ENCODE peak calls at places on chromosomes 16 and 17, in ten cellular contexts. One of them, this sample, is unnamed.

GRCh38 chr16:89860747-89861304 is 12.6 kb upstream of the TCF25 start:
- DNase-seq in colonic mucosa: peak
- DNase-seq in stimulated activated CD4-positive, alpha-beta T cell treated with anti-CD3 and anti-CD28 coated beads, Interleukin-4, amount 100 ng/mL, for 1 hour: peak
- DNase-seq in germinal center: peak
- DNase-seq in H4: peak
- DNase-seq in T-helper 2 cell: peak
- DNase-seq in C1 segment of cervical spinal cord: peak
- DNase-seq in EL: peak
- DNase-seq in fibroblast of mammary gland: peak
- DNase-seq in posterior cingulate gyrus: peak
- DNase-seq in this sample: no peak

GRCh38 chr17:77312786-77313599 is 172.2 kb downstream of the SEC14L1 start:
- DNase-seq in colonic mucosa: peak
- DNase-seq in stimulated activated CD4-positive, alpha-beta T cell treated with anti-CD3 and anti-CD28 coated beads, Interleukin-4, amount 100 ng/mL, for 1 hour: no peak
- DNase-seq in germinal center: no peak
- DNase-seq in H4: no peak
- DNase-seq in T-helper 2 cell: no peak
- DNase-seq in C1 segment of cervical spinal cord: peak
- DNase-seq in EL: peak
- DNase-seq in fibroblast of mammary gland: peak
- DNase-seq in posterior cingulate gyrus: peak
- DNase-seq in this sample: no peak

GRCh38 chr17:69605571-69605970 is 191.1 kb downstream of the MAP2K6 start:
- DNase-seq in colonic mucosa: no peak
- DNase-seq in stimulated activated CD4-positive, alpha-beta T cell treated with anti-CD3 and anti-CD28 coated beads, Interleukin-4, amount 100 ng/mL, for 1 hour: no peak
- DNase-seq in germinal center: no peak
- DNase-seq in H4: no peak
- DNase-seq in T-helper 2 cell: no peak
- DNase-seq in C1 segment of cervical spinal cord: no peak
- DNase-seq in EL: peak
- DNase-seq in fibroblast of mammary gland: no peak
- DNase-seq in posterior cingulate gyrus: no peak
- DNase-seq in this sample: no peak

GRCh38 chr17:77601054-77601979 is 357.2 kb upstream of the TNRC6C start:
- DNase-seq in colonic mucosa: no peak
- DNase-seq in stimulated activated CD4-positive, alpha-beta T cell treated with anti-CD3 and anti-CD28 coated beads, Interleukin-4, amount 100 ng/mL, for 1 hour: no peak
- DNase-seq in germinal center: no peak
- DNase-seq in H4: no peak
- DNase-seq in T-helper 2 cell: no peak
- DNase-seq in C1 segment of cervical spinal cord: no peak
- DNase-seq in EL: no peak
- DNase-seq in fibroblast of mammary gland: no peak
- DNase-seq in posterior cingulate gyrus: no peak
- DNase-seq in this sample: no peak

GRCh38 chr16:29664133-29664912 is 1.3 kb downstream of the SPN start:
- DNase-seq in colonic mucosa: no peak
- DNase-seq in stimulated activated CD4-positive, alpha-beta T cell treated with anti-CD3 and anti-CD28 coated beads, Interleukin-4, amount 100 ng/mL, for 1 hour: peak
- DNase-seq in germinal center: peak
- DNase-seq in H4: no peak
- DNase-seq in T-helper 2 cell: peak
- DNase-seq in C1 segment of cervical spinal cord: no peak
- DNase-seq in EL: no peak
- DNase-seq in fibroblast of mammary gland: no peak
- DNase-seq in posterior cingulate gyrus: no peak
- DNase-seq in this sample: no peak

GRCh38 chr17:80927791-80928216 is 63.8 kb upstream of the CHMP6 start:
- DNase-seq in colonic mucosa: no peak
- DNase-seq in stimulated activated CD4-positive, alpha-beta T cell treated with anti-CD3 and anti-CD28 coated beads, Interleukin-4, amount 100 ng/mL, for 1 hour: no peak
- DNase-seq in germinal center: no peak
- DNase-seq in H4: no peak
- DNase-seq in T-helper 2 cell: no peak
- DNase-seq in C1 segment of cervical spinal cord: no peak
- DNase-seq in EL: no peak
- DNase-seq in fibroblast of mammary gland: no peak
- DNase-seq in posterior cingulate gyrus: no peak
- DNase-seq in this sample: no peak

GRCh38 chr16:85633888-85634287 is 20.8 kb downstream of the GSE1 start:
- DNase-seq in colonic mucosa: no peak
- DNase-seq in stimulated activated CD4-positive, alpha-beta T cell treated with anti-CD3 and anti-CD28 coated beads, Interleukin-4, amount 100 ng/mL, for 1 hour: no peak
- DNase-seq in germinal center: no peak
- DNase-seq in H4: no peak
- DNase-seq in T-helper 2 cell: no peak
- DNase-seq in C1 segment of cervical spinal cord: no peak
- DNase-seq in EL: no peak
- DNase-seq in fibroblast of mammary gland: no peak
- DNase-seq in posterior cingulate gyrus: no peak
- DNase-seq in this sample: no peak

GRCh38 chr16:3536851-3537250 is 36.0 kb downstream of the CLUAP1 start:
- DNase-seq in colonic mucosa: no peak
- DNase-seq in stimulated activated CD4-positive, alpha-beta T cell treated with anti-CD3 and anti-CD28 coated beads, Interleukin-4, amount 100 ng/mL, for 1 hour: no peak
- DNase-seq in germinal center: no peak
- DNase-seq in H4: no peak
- DNase-seq in T-helper 2 cell: no peak
- DNase-seq in C1 segment of cervical spinal cord: peak
- DNase-seq in EL: no peak
- DNase-seq in fibroblast of mammary gland: no peak
- DNase-seq in posterior cingulate gyrus: no peak
- DNase-seq in this sample: no peak

GRCh38 chr17:18038149-18038850 is 668 bp downstream of the ATPAF2 start:
- DNase-seq in colonic mucosa: no peak
- DNase-seq in stimulated activated CD4-positive, alpha-beta T cell treated with anti-CD3 and anti-CD28 coated beads, Interleukin-4, amount 100 ng/mL, for 1 hour: peak
- DNase-seq in germinal center: peak
- DNase-seq in H4: no peak
- DNase-seq in T-helper 2 cell: no peak
- DNase-seq in C1 segment of cervical spinal cord: no peak
- DNase-seq in EL: peak
- DNase-seq in fibroblast of mammary gland: no peak
- DNase-seq in posterior cingulate gyrus: no peak
- DNase-seq in this sample: no peak

GRCh38 chr17:10812674-10813073 is 8.8 kb upstream of the TMEM238L start:
- DNase-seq in colonic mucosa: peak
- DNase-seq in stimulated activated CD4-positive, alpha-beta T cell treated with anti-CD3 and anti-CD28 coated beads, Interleukin-4, amount 100 ng/mL, for 1 hour: no peak
- DNase-seq in germinal center: no peak
- DNase-seq in H4: no peak
- DNase-seq in T-helper 2 cell: no peak
- DNase-seq in C1 segment of cervical spinal cord: peak
- DNase-seq in EL: no peak
- DNase-seq in fibroblast of mammary gland: no peak
- DNase-seq in posterior cingulate gyrus: no peak
- DNase-seq in this sample: no peak

GRCh38 chr17:68784431-68784830 is 170.8 kb downstream of the ABCA8 start:
- DNase-seq in colonic mucosa: no peak
- DNase-seq in stimulated activated CD4-positive, alpha-beta T cell treated with anti-CD3 and anti-CD28 coated beads, Interleukin-4, amount 100 ng/mL, for 1 hour: no peak
- DNase-seq in germinal center: no peak
- DNase-seq in H4: no peak
- DNase-seq in T-helper 2 cell: no peak
- DNase-seq in C1 segment of cervical spinal cord: no peak
- DNase-seq in EL: no peak
- DNase-seq in fibroblast of mammary gland: no peak
- DNase-seq in posterior cingulate gyrus: no peak
- DNase-seq in this sample: no peak

GRCh38 chr17:38324141-38324540 is 19.6 kb downstream of the GPR179 start:
- DNase-seq in colonic mucosa: no peak
- DNase-seq in stimulated activated CD4-positive, alpha-beta T cell treated with anti-CD3 and anti-CD28 coated beads, Interleukin-4, amount 100 ng/mL, for 1 hour: no peak
- DNase-seq in germinal center: no peak
- DNase-seq in H4: no peak
- DNase-seq in T-helper 2 cell: no peak
- DNase-seq in C1 segment of cervical spinal cord: no peak
- DNase-seq in EL: no peak
- DNase-seq in fibroblast of mammary gland: peak
- DNase-seq in posterior cingulate gyrus: no peak
- DNase-seq in this sample: no peak

GRCh38 chr17:64020068-64020766 is at the start of gene ICAM2:
- DNase-seq in colonic mucosa: peak
- DNase-seq in stimulated activated CD4-positive, alpha-beta T cell treated with anti-CD3 and anti-CD28 coated beads, Interleukin-4, amount 100 ng/mL, for 1 hour: peak
- DNase-seq in germinal center: peak
- DNase-seq in H4: no peak
- DNase-seq in T-helper 2 cell: peak
- DNase-seq in C1 segment of cervical spinal cord: no peak
- DNase-seq in EL: no peak
- DNase-seq in fibroblast of mammary gland: no peak
- DNase-seq in posterior cingulate gyrus: no peak
- DNase-seq in this sample: no peak

GRCh38 chr17:38713456-38713855 is 8.4 kb downstream of the MLLT6 start:
- DNase-seq in colonic mucosa: no peak
- DNase-seq in stimulated activated CD4-positive, alpha-beta T cell treated with anti-CD3 and anti-CD28 coated beads, Interleukin-4, amount 100 ng/mL, for 1 hour: no peak
- DNase-seq in germinal center: no peak
- DNase-seq in H4: no peak
- DNase-seq in T-helper 2 cell: no peak
- DNase-seq in C1 segment of cervical spinal cord: no peak
- DNase-seq in EL: no peak
- DNase-seq in fibroblast of mammary gland: no peak
- DNase-seq in posterior cingulate gyrus: no peak
- DNase-seq in this sample: no peak

GRCh38 chr16:78684655-78685400 is 585.4 kb downstream of the WWOX start:
- DNase-seq in colonic mucosa: no peak
- DNase-seq in stimulated activated CD4-positive, alpha-beta T cell treated with anti-CD3 and anti-CD28 coated beads, Interleukin-4, amount 100 ng/mL, for 1 hour: no peak
- DNase-seq in germinal center: no peak
- DNase-seq in H4: no peak
- DNase-seq in T-helper 2 cell: no peak
- DNase-seq in C1 segment of cervical spinal cord: no peak
- DNase-seq in EL: no peak
- DNase-seq in fibroblast of mammary gland: peak
- DNase-seq in posterior cingulate gyrus: no peak
- DNase-seq in this sample: no peak

GRCh38 chr17:1720856-1721386 is 3.6 kb upstream of the WDR81 start:
- DNase-seq in colonic mucosa: peak
- DNase-seq in stimulated activated CD4-positive, alpha-beta T cell treated with anti-CD3 and anti-CD28 coated beads, Interleukin-4, amount 100 ng/mL, for 1 hour: peak
- DNase-seq in germinal center: peak
- DNase-seq in H4: peak
- DNase-seq in T-helper 2 cell: peak
- DNase-seq in C1 segment of cervical spinal cord: peak
- DNase-seq in EL: peak
- DNase-seq in fibroblast of mammary gland: peak
- DNase-seq in posterior cingulate gyrus: peak
- DNase-seq in this sample: no peak

GRCh38 chr16:4801962-4802658 is at the start of gene ROGDI:
- DNase-seq in colonic mucosa: peak
- DNase-seq in stimulated activated CD4-positive, alpha-beta T cell treated with anti-CD3 and anti-CD28 coated beads, Interleukin-4, amount 100 ng/mL, for 1 hour: peak
- DNase-seq in germinal center: peak
- DNase-seq in H4: peak
- DNase-seq in T-helper 2 cell: peak
- DNase-seq in C1 segment of cervical spinal cord: peak
- DNase-seq in EL: peak
- DNase-seq in fibroblast of mammary gland: no peak
- DNase-seq in posterior cingulate gyrus: peak
- DNase-seq in this sample: peak

GRCh38 chr16:15529673-15530072 is 95.3 kb downstream of the BMERB1 start:
- DNase-seq in colonic mucosa: no peak
- DNase-seq in stimulated activated CD4-positive, alpha-beta T cell treated with anti-CD3 and anti-CD28 coated beads, Interleukin-4, amount 100 ng/mL, for 1 hour: no peak
- DNase-seq in germinal center: no peak
- DNase-seq in H4: no peak
- DNase-seq in T-helper 2 cell: no peak
- DNase-seq in C1 segment of cervical spinal cord: no peak
- DNase-seq in EL: no peak
- DNase-seq in fibroblast of mammary gland: no peak
- DNase-seq in posterior cingulate gyrus: no peak
- DNase-seq in this sample: no peak

GRCh38 chr17:34672176-34672785 is 92.9 kb downstream of the TMEM132E start:
- DNase-seq in colonic mucosa: no peak
- DNase-seq in stimulated activated CD4-positive, alpha-beta T cell treated with anti-CD3 and anti-CD28 coated beads, Interleukin-4, amount 100 ng/mL, for 1 hour: no peak
- DNase-seq in germinal center: no peak
- DNase-seq in H4: no peak
- DNase-seq in T-helper 2 cell: no peak
- DNase-seq in C1 segment of cervical spinal cord: no peak
- DNase-seq in EL: no peak
- DNase-seq in fibroblast of mammary gland: no peak
- DNase-seq in posterior cingulate gyrus: no peak
- DNase-seq in this sample: no peak

GRCh38 chr16:46482895-46483294 is 138.3 kb downstream of the SHCBP1 start:
- DNase-seq in colonic mucosa: no peak
- DNase-seq in stimulated activated CD4-positive, alpha-beta T cell treated with anti-CD3 and anti-CD28 coated beads, Interleukin-4, amount 100 ng/mL, for 1 hour: no peak
- DNase-seq in germinal center: no peak
- DNase-seq in H4: no peak
- DNase-seq in T-helper 2 cell: no peak
- DNase-seq in C1 segment of cervical spinal cord: no peak
- DNase-seq in EL: no peak
- DNase-seq in fibroblast of mammary gland: no peak
- DNase-seq in posterior cingulate gyrus: no peak
- DNase-seq in this sample: no peak

GRCh38 chr17:75856062-75856681 is 1.0 kb upstream of the WBP2 start:
- DNase-seq in colonic mucosa: no peak
- DNase-seq in stimulated activated CD4-positive, alpha-beta T cell treated with anti-CD3 and anti-CD28 coated beads, Interleukin-4, amount 100 ng/mL, for 1 hour: no peak
- DNase-seq in germinal center: no peak
- DNase-seq in H4: no peak
- DNase-seq in T-helper 2 cell: no peak
- DNase-seq in C1 segment of cervical spinal cord: peak
- DNase-seq in EL: peak
- DNase-seq in fibroblast of mammary gland: no peak
- DNase-seq in posterior cingulate gyrus: no peak
- DNase-seq in this sample: no peak

GRCh38 chr17:82678265-82678891 is 20.1 kb downstream of the RAB40B start:
- DNase-seq in colonic mucosa: no peak
- DNase-seq in stimulated activated CD4-positive, alpha-beta T cell treated with anti-CD3 and anti-CD28 coated beads, Interleukin-4, amount 100 ng/mL, for 1 hour: no peak
- DNase-seq in germinal center: no peak
- DNase-seq in H4: no peak
- DNase-seq in T-helper 2 cell: no peak
- DNase-seq in C1 segment of cervical spinal cord: no peak
- DNase-seq in EL: no peak
- DNase-seq in fibroblast of mammary gland: no peak
- DNase-seq in posterior cingulate gyrus: peak
- DNase-seq in this sample: no peak

GRCh38 chr17:33169580-33170285 is 123.4 kb downstream of the ASIC2 start:
- DNase-seq in colonic mucosa: no peak
- DNase-seq in stimulated activated CD4-positive, alpha-beta T cell treated with anti-CD3 and anti-CD28 coated beads, Interleukin-4, amount 100 ng/mL, for 1 hour: no peak
- DNase-seq in germinal center: no peak
- DNase-seq in H4: no peak
- DNase-seq in T-helper 2 cell: no peak
- DNase-seq in C1 segment of cervical spinal cord: no peak
- DNase-seq in EL: peak
- DNase-seq in fibroblast of mammary gland: peak
- DNase-seq in posterior cingulate gyrus: no peak
- DNase-seq in this sample: no peak

GRCh38 chr17:81867952-81868673 is 3.0 kb downstream of the ARHGDIA start:
- DNase-seq in colonic mucosa: no peak
- DNase-seq in stimulated activated CD4-positive, alpha-beta T cell treated with anti-CD3 and anti-CD28 coated beads, Interleukin-4, amount 100 ng/mL, for 1 hour: no peak
- DNase-seq in germinal center: no peak
- DNase-seq in H4: no peak
- DNase-seq in T-helper 2 cell: no peak
- DNase-seq in C1 segment of cervical spinal cord: no peak
- DNase-seq in EL: no peak
- DNase-seq in fibroblast of mammary gland: no peak
- DNase-seq in posterior cingulate gyrus: no peak
- DNase-seq in this sample: no peak

GRCh38 chr16:68707341-68708152 is 29.5 kb upstream of the CDH1 start:
- DNase-seq in colonic mucosa: peak
- DNase-seq in stimulated activated CD4-positive, alpha-beta T cell treated with anti-CD3 and anti-CD28 coated beads, Interleukin-4, amount 100 ng/mL, for 1 hour: no peak
- DNase-seq in germinal center: no peak
- DNase-seq in H4: peak
- DNase-seq in T-helper 2 cell: no peak
- DNase-seq in C1 segment of cervical spinal cord: no peak
- DNase-seq in EL: peak
- DNase-seq in fibroblast of mammary gland: no peak
- DNase-seq in posterior cingulate gyrus: no peak
- DNase-seq in this sample: no peak

GRCh38 chr17:82836823-82837357 is 2.9 kb downstream of the ZNF750 start:
- DNase-seq in colonic mucosa: no peak
- DNase-seq in stimulated activated CD4-positive, alpha-beta T cell treated with anti-CD3 and anti-CD28 coated beads, Interleukin-4, amount 100 ng/mL, for 1 hour: no peak
- DNase-seq in germinal center: no peak
- DNase-seq in H4: no peak
- DNase-seq in T-helper 2 cell: no peak
- DNase-seq in C1 segment of cervical spinal cord: no peak
- DNase-seq in EL: no peak
- DNase-seq in fibroblast of mammary gland: peak
- DNase-seq in posterior cingulate gyrus: no peak
- DNase-seq in this sample: peak

GRCh38 chr16:4682616-4683254 is 10.6 kb upstream of the NUDT16L1 start:
- DNase-seq in colonic mucosa: no peak
- DNase-seq in stimulated activated CD4-positive, alpha-beta T cell treated with anti-CD3 and anti-CD28 coated beads, Interleukin-4, amount 100 ng/mL, for 1 hour: peak
- DNase-seq in germinal center: no peak
- DNase-seq in H4: no peak
- DNase-seq in T-helper 2 cell: no peak
- DNase-seq in C1 segment of cervical spinal cord: peak
- DNase-seq in EL: no peak
- DNase-seq in fibroblast of mammary gland: peak
- DNase-seq in posterior cingulate gyrus: peak
- DNase-seq in this sample: peak

GRCh38 chr16:72894291-72895151 is 153.4 kb downstream of the ZFHX3 start:
- DNase-seq in colonic mucosa: no peak
- DNase-seq in stimulated activated CD4-positive, alpha-beta T cell treated with anti-CD3 and anti-CD28 coated beads, Interleukin-4, amount 100 ng/mL, for 1 hour: no peak
- DNase-seq in germinal center: no peak
- DNase-seq in H4: no peak
- DNase-seq in T-helper 2 cell: no peak
- DNase-seq in C1 segment of cervical spinal cord: no peak
- DNase-seq in EL: peak
- DNase-seq in fibroblast of mammary gland: peak
- DNase-seq in posterior cingulate gyrus: no peak
- DNase-seq in this sample: no peak

This sample was measured in NCI-H2107.